ENCODE peak calls at places on chromosomes 16 and 17, in ten cellular contexts. W is stimulated activated naive CD8-positive, alpha-beta T cell treated with anti-CD3 and anti-CD28 coated beads, Interleukin-15, Interleukin-2, amounts not matched to agents 100 U/mL and 50 U/mL, for 24 hours; X is caudate nucleus; J is stimulated activated CD4-positive, alpha-beta T cell treated with anti-CD3 and anti-CD28 coated beads, Interleukin-12 subunit alpha, Interleukin-12 subunit beta, amount 100 ng/mL, for 48 hours; I is progenitor cell of endocrine pancreas; D is EH; U is GDM1; M is endothelial cell; G is neural crest cell; S is AG09319. Z is an unnamed sample.

GRCh38 chr17:81239714-81240555 is 817 bp downstream of the NDUFAF8 start:
- DNase-seq in W (peak; percentile 66), X (no peak), J (peak; percentile 39), I (no peak), D (peak; percentile 39), U (no peak), M (no peak), G (no peak), S (no peak), Z (peak; percentile 58)

GRCh38 chr16:22624759-22625533 is 114.3 kb downstream of the NPIPB5 start:
- DNase-seq in W (no peak), X (no peak), J (no peak), I (no peak), D (no peak), U (no peak), M (no peak), G (no peak), S (no peak), Z (no peak)

GRCh38 chr17:1709971-1710806 is at the start of gene TLCD2:
- DNase-seq in W (no peak), X (no peak), J (no peak), I (peak; percentile 46), D (peak; percentile 82), U (no peak), M (peak; percentile 53), G (peak; percentile 42), S (peak; percentile 49), Z (no peak)

GRCh38 chr17:37064166-37064565 is 115.4 kb downstream of the AATF start:
- DNase-seq in W (no peak), X (no peak), J (no peak), I (no peak), D (no peak), U (no peak), M (no peak), G (no peak), S (no peak), Z (no peak)

GRCh38 chr17:39461911-39462641 is 790 bp downstream of the CDK12 start:
- DNase-seq in W (no peak), X (peak; percentile 37), J (no peak), I (no peak), D (peak; percentile 75), U (no peak), M (no peak), G (peak; percentile 4), S (no peak), Z (no peak)

GRCh38 chr17:79789943-79790804 is 6.7 kb downstream of the CBX8 start:
- DNase-seq in W (peak; percentile 66), X (no peak), J (no peak), I (peak; percentile 50), D (peak; percentile 50), U (no peak), M (peak; percentile 66), G (peak; percentile 55), S (no peak), Z (no peak)

GRCh38 chr17:57385975-57386374 is 129.7 kb downstream of the MSI2 start:
- DNase-seq in W (no peak), X (no peak), J (no peak), I (no peak), D (no peak), U (no peak), M (no peak), G (no peak), S (no peak), Z (no peak)

GRCh38 chr16:53822936-53823529 is 119.1 kb downstream of the FTO start:
- DNase-seq in W (no peak), X (no peak), J (no peak), I (no peak), D (peak; percentile 56), U (peak; percentile 44), M (no peak), G (no peak), S (no peak), Z (no peak)

GRCh38 chr17:20059728-20060188 is 50.6 kb downstream of the SPECC1 start:
- DNase-seq in W (no peak), X (no peak), J (no peak), I (no peak), D (peak; percentile 8), U (no peak), M (no peak), G (no peak), S (no peak), Z (no peak)

GRCh38 chr17:4823373-4824089 is 9.6 kb upstream of the MINK1 start:
- DNase-seq in W (no peak), X (no peak), J (no peak), I (no peak), D (no peak), U (no peak), M (no peak), G (no peak), S (no peak), Z (no peak)

GRCh38 chr16:8199390-8199789 is 390.9 kb downstream of the TMEM114 start:
- DNase-seq in W (no peak), X (no peak), J (no peak), I (no peak), D (no peak), U (no peak), M (no peak), G (no peak), S (no peak), Z (no peak)

GRCh38 chr17:28225872-28226271 is 93.1 kb upstream of the TMEM97 start:
- DNase-seq in W (no peak), X (no peak), J (no peak), I (no peak), D (no peak), U (no peak), M (no peak), G (no peak), S (no peak), Z (no peak)

GRCh38 chr17:19753049-19753444 is 4.9 kb upstream of the ALDH3A1 start:
- DNase-seq in W (no peak), X (peak; percentile 78), J (no peak), I (no peak), D (peak; percentile 86), U (peak; percentile 63), M (no peak), G (no peak), S (peak; percentile 77), Z (peak; percentile 28)

GRCh38 chr16:88633684-88634140 is 4.7 kb upstream of the IL17C start:
- DNase-seq in W (peak; percentile 80), X (no peak), J (no peak), I (no peak), D (peak; percentile 34), U (no peak), M (peak; percentile 57), G (no peak), S (no peak), Z (no peak)

GRCh38 chr17:43907425-43907981 is at the start of gene MPP2:
- DNase-seq in W (peak; percentile 58), X (peak; percentile 77), J (no peak), I (peak; percentile 72), D (peak; percentile 71), U (peak; percentile 50), M (peak; percentile 85), G (peak; percentile 77), S (no peak), Z (peak; percentile 29)

GRCh38 chr17:65978881-65979280 is 213.1 kb downstream of the CEP112 start:
- DNase-seq in W (no peak), X (no peak), J (no peak), I (no peak), D (peak; percentile 3), U (no peak), M (no peak), G (no peak), S (peak; percentile 41), Z (no peak)

GRCh38 chr17:81043319-81043724 is 8.4 kb downstream of the BAIAP2 start:
- DNase-seq in W (no peak), X (no peak), J (no peak), I (no peak), D (no peak), U (no peak), M (no peak), G (no peak), S (no peak), Z (no peak)

GRCh38 chr17:55728361-55728760 is 5.7 kb upstream of the TMEM100 start:
- DNase-seq in W (no peak), X (no peak), J (no peak), I (no peak), D (no peak), U (no peak), M (no peak), G (no peak), S (no peak), Z (no peak)

GRCh38 chr17:79622201-79622601 is 11.3 kb upstream of the RBFOX3 start:
- DNase-seq in W (no peak), X (no peak), J (no peak), I (no peak), D (no peak), U (no peak), M (no peak), G (no peak), S (no peak), Z (no peak)

GRCh38 chr17:55750750-55751641 is at the start of gene PCTP:
- DNase-seq in W (peak; percentile 92), X (peak; percentile 76), J (peak; percentile 76), I (peak; percentile 86), D (peak; percentile 96), U (peak; percentile 80), M (peak; percentile 92), G (peak; percentile 89), S (peak; percentile 82), Z (peak; percentile 74)

GRCh38 chr16:23466162-23466885 is 13.3 kb upstream of the COG7 start:
- DNase-seq in W (no peak), X (no peak), J (no peak), I (no peak), D (peak; percentile 87), U (no peak), M (no peak), G (no peak), S (no peak), Z (no peak)

GRCh38 chr16:77974883-77975282 is 47.5 kb upstream of the CLEC3A start:
- DNase-seq in W (no peak), X (no peak), J (no peak), I (peak; percentile 33), D (no peak), U (no peak), M (peak; percentile 46), G (no peak), S (no peak), Z (no peak)

GRCh38 chr16:49011807-49012345 is 269.8 kb downstream of the CBLN1 start:
- DNase-seq in W (no peak), X (no peak), J (no peak), I (no peak), D (no peak), U (no peak), M (no peak), G (no peak), S (no peak), Z (no peak)

GRCh38 chr16:85052536-85052935 is 24.9 kb downstream of the KIAA0513 start:
- DNase-seq in W (no peak), X (no peak), J (no peak), I (no peak), D (no peak), U (no peak), M (no peak), G (no peak), S (no peak), Z (no peak)

GRCh38 chr16:70396209-70396904 is 42.5 kb downstream of the ST3GAL2 start:
- DNase-seq in W (no peak), X (no peak), J (no peak), I (no peak), D (peak; percentile 52), U (no peak), M (no peak), G (no peak), S (no peak), Z (peak; percentile 40)

GRCh38 chr17:75142236-75142971 is 10.9 kb upstream of the NT5C start:
- DNase-seq in W (no peak), X (no peak), J (no peak), I (no peak), D (no peak), U (no peak), M (no peak), G (no peak), S (no peak), Z (no peak)

GRCh38 chr17:50950002-50950877 is 84.1 kb upstream of the TOB1 start:
- DNase-seq in W (peak; percentile 73), X (peak; percentile 70), J (peak; percentile 25), I (peak; percentile 54), D (peak; percentile 95), U (peak; percentile 69), M (peak; percentile 62), G (peak; percentile 54), S (peak; percentile 62), Z (peak; percentile 49)

GRCh38 chr17:28982191-28982793 is 23.5 kb downstream of the SEZ6 start:
- DNase-seq in W (peak; percentile 45), X (no peak), J (peak; percentile 23), I (no peak), D (peak; percentile 73), U (peak; percentile 68), M (no peak), G (no peak), S (no peak), Z (peak; percentile 84)

Z was measured in HL-60.